ENCODE peak calls at places on chromosomes 4 and X, in seven cellular contexts. L is A549, C is tibial nerve, S is transverse colon, Q is stomach, Z is K562, O is esophagus muscularis mucosa. V is an unnamed sample.
A peak's percentile ranks its signal among the peaks of the same experiment; 100 is the strongest.

GRCh38 chr4:155889036-155889793 is 14.3 kb upstream of the TDO2 start:
- DNase-seq in S (no peak), L (no peak), Q (no peak), Z (no peak), O (no peak), C (no peak), V (no peak)

GRCh38 chr4:15587649-15588048 is 67.5 kb downstream of the FBXL5 start:
- DNase-seq in Z (no peak), C (peak; percentile 33), S (no peak), O (no peak), Q (no peak), L (no peak), V (no peak)

GRCh38 chr4:1576961-1577814 is 106.9 kb downstream of the FAM53A start:
- DNase-seq in O (no peak), S (no peak), Q (no peak), C (no peak), L (no peak), Z (no peak), V (no peak)

GRCh38 chrX:138481649-138482048 is 229.9 kb downstream of the FGF13 start:
- DNase-seq in L (no peak), S (no peak), Z (no peak), O (no peak), C (no peak), Q (no peak), V (no peak)

GRCh38 chr4:37455301-37456062 is 210.9 kb downstream of the NWD2 start:
- DNase-seq in L (no peak), Q (peak; percentile 53), C (no peak), S (no peak), Z (no peak), O (no peak), V (no peak)

GRCh38 chrX:71536285-71536684 is 3.4 kb downstream of the OGT start:
- DNase-seq in S (no peak), C (no peak), Q (no peak), L (no peak), O (no peak), Z (no peak), V (no peak)

GRCh38 chrX:151985955-151986354 is 11.5 kb upstream of the GABRE start:
- DNase-seq in L (no peak), C (no peak), Q (no peak), S (peak; percentile 37), Z (peak; percentile 56), O (no peak), V (no peak)

GRCh38 chrX:78123190-78123589 is 16.3 kb downstream of the TAF9B start:
- DNase-seq in S (no peak), O (no peak), Z (no peak), L (no peak), Q (no peak), C (no peak), V (no peak)

GRCh38 chrX:52346462-52347165 is 22.2 kb upstream of the XAGE2 start:
- DNase-seq in C (no peak), L (no peak), O (no peak), Z (no peak), Q (no peak), S (no peak), V (no peak)

GRCh38 chrX:25012793-25013592 is 2.8 kb downstream of the ARX start:
- DNase-seq in L (peak; percentile 46), C (no peak), Z (no peak), Q (no peak), O (no peak), S (no peak), V (peak; percentile 66)

GRCh38 chr4:74339501-74339900 is 25.4 kb upstream of the EREG start:
- DNase-seq in Z (no peak), S (no peak), C (no peak), O (no peak), L (no peak), Q (no peak), V (no peak)

GRCh38 chrX:66408507-66408906 is 230.4 kb downstream of the EDA2R start:
- DNase-seq in Q (no peak), Z (peak; percentile 5), S (no peak), C (no peak), O (no peak), L (no peak), V (no peak)

GRCh38 chrX:55490121-55490520 is 473 bp upstream of the USP51 start:
- DNase-seq in Q (no peak), L (no peak), Z (no peak), O (no peak), S (no peak), C (no peak), V (no peak)

GRCh38 chr4:121736735-121737351 is 28.1 kb downstream of the SMIM43 start:
- DNase-seq in L (peak; percentile 49), S (no peak), Z (peak; percentile 50), Q (no peak), C (peak; percentile 87), O (no peak), V (no peak)

GRCh38 chrX:119391279-119391678 is 7.9 kb upstream of the SLC25A43 start:
- DNase-seq in O (no peak), L (peak; percentile 49), C (no peak), S (peak; percentile 31), Z (peak; percentile 30), Q (peak; percentile 29), V (no peak)

GRCh38 chrX:7223271-7223670 is 75.3 kb upstream of the PUDP start:
- DNase-seq in Q (no peak), S (no peak), O (no peak), L (no peak), Z (no peak), C (no peak), V (no peak)

GRCh38 chr4:41039312-41039711 is 175.0 kb downstream of the APBB2 start:
- DNase-seq in C (no peak), Z (no peak), O (no peak), L (no peak), Q (no peak), S (no peak), V (no peak)

GRCh38 chr4:149522031-149522430 is 293.6 kb downstream of the IQCM start:
- DNase-seq in L (no peak), Q (no peak), Z (no peak), S (no peak), O (no peak), C (no peak), V (no peak)

GRCh38 chrX:55057691-55058249 is 17.1 kb upstream of the PAGE2B start:
- DNase-seq in O (no peak), L (peak; percentile 2), Q (no peak), C (peak; percentile 60), Z (peak; percentile 22), S (no peak), V (no peak)

GRCh38 chrX:13283968-13284914 is 35.6 kb downstream of the ATXN3L start:
- DNase-seq in Z (no peak), O (no peak), C (no peak), Q (no peak), S (no peak), L (no peak), V (no peak)

GRCh38 chr4:7154351-7154981 is 37.9 kb upstream of the SORCS2 start:
- DNase-seq in Q (no peak), O (no peak), S (no peak), L (no peak), C (no peak), Z (no peak), V (no peak)
- TF ChIP-seq EP300 in Q (no peak), O (no peak), S (no peak), L (no peak), C (no peak), Z (no peak), V (no peak)

DNA sequence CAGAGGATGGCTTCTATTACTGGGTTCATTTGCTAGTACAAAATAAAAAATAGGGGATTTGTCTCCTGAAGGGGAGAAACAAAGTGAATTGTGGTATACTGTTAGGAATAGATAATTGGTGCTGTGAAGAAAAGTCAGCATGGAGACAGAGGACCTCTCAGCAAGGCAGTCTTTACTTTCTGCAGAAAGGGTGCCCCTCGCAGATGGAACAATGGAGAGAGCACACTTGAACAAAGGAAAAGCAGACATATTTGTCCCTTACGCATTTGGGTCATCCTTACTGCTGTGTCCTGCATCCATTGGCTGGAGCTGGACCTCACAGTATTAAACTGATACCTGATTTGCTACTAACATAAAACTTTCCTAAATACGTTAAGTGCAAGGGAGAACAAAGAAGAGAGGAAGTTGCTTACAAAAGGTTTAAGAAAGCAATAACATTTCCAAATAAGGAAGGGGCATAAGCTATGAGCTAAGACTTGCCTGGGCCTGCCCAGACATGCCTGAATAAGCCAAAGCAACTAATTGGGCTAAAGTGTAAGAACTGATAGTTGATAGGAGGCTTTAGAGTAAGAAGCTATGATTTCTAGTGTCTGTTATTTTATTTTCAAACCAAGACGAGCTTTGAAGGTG is 83.8 kb downstream of the CCKAR start:
- DNase-seq in O (no peak), L (no peak), S (no peak), Q (no peak), C (no peak), Z (no peak), V (no peak)
- H3K27ac ChIP-seq in O (no peak overlapping the region), L (no peak overlapping the region), S (no peak overlapping the region), Q (no peak overlapping the region), C (no peak overlapping the region), Z (no peak overlapping the region), V (no peak overlapping the region)

GRCh38 chr4:140363558-140363957 is 9.9 kb upstream of the SCOC start:
- DNase-seq in Z (no peak), C (no peak), L (no peak), S (no peak), O (no peak), Q (no peak), V (no peak)
- TF ChIP-seq EP300 in Z (no peak), C (no peak), L (no peak), S (no peak), O (no peak), Q (no peak), V (no peak)

GRCh38 chrX:133726211-133726630 is 259.2 kb downstream of the GPC3 start:
- DNase-seq in C (no peak), Q (no peak), O (no peak), L (peak; percentile 18), Z (no peak), S (no peak), V (no peak)

GRCh38 chrX:133722756-133723155 is 262.6 kb downstream of the GPC3 start:
- DNase-seq in Z (no peak), C (no peak), Q (no peak), S (no peak), L (no peak), O (no peak), V (no peak)

GRCh38 chrX:133723930-133724329 is 261.5 kb downstream of the GPC3 start:
- DNase-seq in C (no peak), S (no peak), O (no peak), Z (no peak), Q (no peak), L (no peak), V (no peak)

DNA sequence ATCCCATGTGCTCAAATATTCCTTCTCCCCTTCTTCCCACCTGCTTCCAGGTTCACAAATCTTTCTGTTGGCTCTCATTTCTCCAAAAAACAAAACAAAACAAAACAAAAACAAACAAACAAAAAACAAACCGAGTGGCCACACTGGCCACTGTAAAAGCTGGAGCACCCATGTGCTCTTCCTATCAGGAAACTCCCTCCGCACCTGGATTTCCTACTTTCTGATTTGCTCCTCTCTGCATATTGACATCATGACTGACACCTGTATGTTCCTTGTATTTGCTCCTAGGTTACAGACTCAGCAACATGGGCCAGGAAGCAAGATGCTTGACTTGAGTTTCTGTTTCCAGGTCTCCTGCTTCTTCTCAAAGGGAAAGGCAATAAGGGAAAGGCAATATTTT is 258.8 kb downstream of the GPC3 start:
- DNase-seq in Z (no peak), S (no peak), L (no peak), Q (no peak), O (no peak), C (no peak), V (no peak)
- H3K27ac ChIP-seq in Z (no peak overlapping the region), S (no peak overlapping the region), L (peak overlapping the region; percentile 54), Q (no peak overlapping the region), O (no peak overlapping the region), C (no peak overlapping the region), V (no peak overlapping the region)

V was measured in upper lobe of left lung.